ENCODE peak calls at places on chromosomes 3 and 15, in nine cellular contexts. V is HAP-1, O is IMR-90, J is sigmoid colon, I is uterus, U is trophoblast cell, N is PC-9, G is breast epithelium, Q is Caco-2. S is an unnamed sample.

GRCh38 chr3:23198801-23199200 is 4.3 kb upstream of the UBE2E2 start:
- DNase-seq in J (no peak), O (peak; percentile 46), V (no peak), G (no peak), U (no peak), I (no peak), N (no peak), Q (no peak), S (no peak)

GRCh38 chr3:71112576-71112975 is 471.0 kb downstream of the FOXP1 start:
- DNase-seq in U (no peak), Q (no peak), V (no peak), G (no peak), N (no peak), O (peak; percentile 75), I (no peak), J (no peak), S (no peak)

GRCh38 chr3:124878561-124879394 is 8.4 kb downstream of the ITGB5 start:
- DNase-seq in U (no peak), N (peak; percentile 80), V (no peak), J (peak; percentile 75), O (peak; percentile 95), I (peak; percentile 62), G (peak; percentile 65), Q (no peak), S (peak; percentile 79)

GRCh38 chr3:124281453-124282316 is 289.8 kb upstream of the ROPN1 start:
- DNase-seq in I (no peak), J (no peak), Q (no peak), O (peak; percentile 55), V (no peak), N (no peak), U (peak; percentile 16), G (no peak), S (no peak)

GRCh38 chr15:59266015-59266414 is 59.4 kb downstream of the LDHAL6B start:
- DNase-seq in J (no peak), V (no peak), U (peak; percentile 87), I (no peak), Q (peak; percentile 79), G (no peak), N (no peak), O (no peak), S (no peak)

GRCh38 chr3:190120161-190121060 is at the start of gene P3H2:
- DNase-seq in G (peak; percentile 79), Q (peak; percentile 86), J (peak; percentile 94), I (peak; percentile 84), N (peak; percentile 91), O (peak; percentile 93), U (peak; percentile 88), V (peak; percentile 45), S (peak; percentile 74)

GRCh38 chr3:177262396-177262795 is 65.1 kb upstream of the TBL1XR1 start:
- DNase-seq in V (no peak), N (no peak), Q (peak; percentile 45), U (no peak), I (no peak), O (peak; percentile 40), J (no peak), G (no peak), S (no peak)

GRCh38 chr3:55417211-55417610 is 69.9 kb downstream of the WNT5A start:
- DNase-seq in O (no peak), I (no peak), Q (no peak), U (no peak), N (no peak), J (no peak), V (no peak), G (no peak), S (no peak)

GRCh38 chr15:66622677-66623076 is 56.9 kb upstream of the LCTL start:
- DNase-seq in I (no peak), U (no peak), J (no peak), O (no peak), N (no peak), G (no peak), Q (no peak), V (no peak), S (no peak)

GRCh38 chr3:153289334-153289808 is 127.3 kb downstream of the RAP2B start:
- DNase-seq in N (no peak), J (no peak), I (no peak), G (no peak), Q (no peak), V (no peak), U (peak; percentile 31), O (peak; percentile 63), S (no peak)

GRCh38 chr3:176554791-176555330 is 642.4 kb downstream of the TBL1XR1 start:
- DNase-seq in I (no peak), G (no peak), U (peak; percentile 95), J (no peak), N (no peak), O (no peak), V (no peak), Q (no peak), S (no peak)

GRCh38 chr3:39154323-39155021 is 1.1 kb upstream of the CSRNP1 start:
- DNase-seq in O (no peak), U (peak; percentile 91), N (no peak), Q (peak; percentile 82), J (peak; percentile 79), V (no peak), I (peak; percentile 64), G (peak; percentile 59), S (no peak)
- H3K4me3 ChIP-seq in O (no peak overlapping the region), U (peak overlapping the region; percentile 80), N (no peak overlapping the region), Q (peak overlapping the region; percentile 40), J (no peak overlapping the region), V (no peak overlapping the region), I (no peak overlapping the region), G (no peak overlapping the region), S (no peak overlapping the region)

GRCh38 chr3:187292631-187293513 is 1.3 kb upstream of the MASP1 start:
- DNase-seq in I (peak; percentile 47), Q (no peak), N (no peak), V (no peak), U (no peak), J (no peak), O (peak; percentile 48), G (no peak), S (no peak)

GRCh38 chr3:187292186-187292585 is 649 bp upstream of the MASP1 start:
- DNase-seq in N (no peak), I (peak; percentile 53), U (no peak), V (no peak), J (no peak), G (no peak), Q (no peak), O (no peak), S (no peak)

GRCh38 chr3:187293977-187294376 is 2.4 kb upstream of the MASP1 start:
- DNase-seq in U (no peak), N (no peak), V (no peak), J (no peak), G (no peak), Q (no peak), O (no peak), I (no peak), S (no peak)

GRCh38 chr3:187291512-187292132 is at the start of gene MASP1:
- DNase-seq in I (peak; percentile 51), G (no peak), U (no peak), N (no peak), V (no peak), O (peak; percentile 38), J (no peak), Q (no peak), S (no peak)

DNA sequence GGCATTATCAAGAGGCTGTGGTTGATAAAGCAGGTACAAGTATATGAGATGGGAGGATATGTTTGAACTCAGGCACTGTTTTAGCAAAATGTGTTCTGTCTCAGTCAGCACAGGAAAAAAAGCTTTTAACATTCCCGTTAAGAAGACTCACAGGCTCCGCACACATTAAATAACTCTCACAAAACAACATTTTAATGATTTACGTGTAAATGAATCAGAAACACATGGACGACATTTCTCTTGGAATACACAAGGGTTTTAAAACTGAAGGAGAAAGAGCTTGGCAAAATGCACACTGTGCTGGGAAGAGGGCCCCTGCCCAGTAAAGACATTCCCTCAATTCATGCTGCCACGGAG is 2.0 kb upstream of the MASP1 start:
- DNase-seq in G (no peak), N (no peak), I (no peak), J (no peak), V (no peak), U (no peak), O (no peak), Q (no peak), S (no peak)
- H3K36me3 ChIP-seq in G (no peaks in the 10 kb centered on the region), N (no peaks in the 10 kb centered on the region), I (no peaks in the 10 kb centered on the region), J (no peaks in the 10 kb centered on the region), V (no peaks in the 10 kb centered on the region), U (no peaks in the 10 kb centered on the region), O (no peaks in the 10 kb centered on the region), Q (no peaks in the 10 kb centered on the region), S (no peaks in the 10 kb centered on the region)

GRCh38 chr15:49037546-49037940 is 8.7 kb downstream of the SECISBP2L start:
- DNase-seq in O (no peak), Q (no peak), J (no peak), V (no peak), G (no peak), N (no peak), U (no peak), I (no peak), S (no peak)

GRCh38 chr15:49032601-49033145 is 13.6 kb downstream of the SECISBP2L start:
- DNase-seq in N (no peak), V (peak; percentile 93), I (no peak), Q (no peak), U (peak; percentile 41), O (no peak), G (no peak), J (no peak), S (no peak)

GRCh38 chr15:49038382-49038781 is 7.9 kb downstream of the SECISBP2L start:
- DNase-seq in O (no peak), U (no peak), Q (no peak), N (no peak), I (no peak), V (no peak), J (no peak), G (no peak), S (no peak)

GRCh38 chr15:49036650-49037545 is 9.3 kb downstream of the SECISBP2L start:
- DNase-seq in U (no peak), O (peak; percentile 72), N (no peak), V (no peak), Q (no peak), J (no peak), G (no peak), I (no peak), S (no peak)

DNA sequence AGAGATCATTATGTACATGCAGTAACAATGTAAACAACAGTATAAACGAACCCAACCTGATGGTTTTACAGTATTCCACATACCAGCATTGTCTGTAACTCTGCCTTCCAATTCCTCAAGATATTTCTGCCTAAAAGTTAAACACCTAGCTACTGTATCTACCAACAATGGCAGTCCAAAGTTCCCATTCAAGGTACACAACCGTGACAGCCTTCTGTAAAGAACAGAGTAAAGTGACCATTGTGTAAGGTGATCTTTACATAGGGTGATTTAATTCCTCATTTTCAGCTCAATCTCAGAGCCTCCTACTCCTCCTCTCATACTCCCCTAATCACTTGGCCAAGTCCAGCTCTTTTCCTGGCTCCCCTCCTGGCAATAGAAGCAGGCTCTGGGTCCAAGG is 10.4 kb downstream of the SECISBP2L start:
- DNase-seq in V (peak; percentile 28), Q (peak; percentile 36), J (no peak), G (no peak), U (no peak), O (no peak), N (no peak), I (no peak), S (no peak)
- H3K4me3 ChIP-seq in V (no peak overlapping the region), Q (no peak overlapping the region), J (no peak overlapping the region), G (no peak overlapping the region), U (no peak overlapping the region), O (no peak overlapping the region), N (no peak overlapping the region), I (no peak overlapping the region), S (no peak overlapping the region)

DNA sequence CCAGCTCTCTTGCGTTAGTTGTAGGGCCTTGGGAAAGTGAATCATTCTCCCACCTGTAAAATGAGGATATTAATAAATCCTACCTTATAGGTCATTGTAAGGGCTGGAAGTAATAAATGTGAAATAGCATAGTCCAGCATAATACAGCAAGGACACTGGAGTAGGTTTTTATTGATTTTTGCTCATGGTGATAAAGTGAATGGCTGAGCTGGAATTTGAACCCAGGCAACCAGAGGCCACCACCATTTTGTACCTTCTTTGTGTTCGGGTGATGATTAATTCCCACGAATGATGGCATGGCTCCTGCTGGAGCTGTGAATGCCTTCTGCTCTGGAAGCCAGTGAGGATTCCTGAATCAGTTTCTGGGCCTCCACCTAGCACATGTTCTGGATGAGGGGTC is 31.8 kb downstream of the CTSH start:
- DNase-seq in V (no peak), I (no peak), G (no peak), N (no peak), O (no peak), Q (no peak), U (no peak), J (no peak), S (no peak)
- H3K36me3 ChIP-seq in V (peaks cover 73% of the 10 kb centered on the region), I (no peaks in the 10 kb centered on the region), G (no peaks in the 10 kb centered on the region), N (peaks cover 15% of the 10 kb centered on the region), O (peaks cover 56% of the 10 kb centered on the region), Q (peaks cover 2% of the 10 kb centered on the region), U (peaks cover 32% of the 10 kb centered on the region), J (peaks cover 16% of the 10 kb centered on the region), S (peaks cover 77% of the 10 kb centered on the region)